ENCODE peak calls at places on chromosome 17, in nine cellular contexts. One of them, this sample, is unnamed.

GRCh38 chr17:40615295-40615988 is 32.2 kb downstream of the SMARCE1 start:
- DNase-seq in heart left ventricle: no peak
- DNase-seq in stomach: peak
- DNase-seq in uterus: peak
- DNase-seq in prostate gland: peak
- DNase-seq in HCT116: peak
- DNase-seq in A549: peak
- DNase-seq in H54: peak
- DNase-seq in endothelial cell of umbilical vein: peak
- DNase-seq in this sample: peak

GRCh38 chr17:45050680-45051059 is 762 bp downstream of the DCAKD start:
- DNase-seq in uterus: no peak
- DNase-seq in heart left ventricle: no peak
- DNase-seq in endothelial cell of umbilical vein: peak
- DNase-seq in HCT116: no peak
- DNase-seq in prostate gland: no peak
- DNase-seq in A549: peak
- DNase-seq in stomach: no peak
- DNase-seq in H54: no peak
- DNase-seq in this sample: no peak

GRCh38 chr17:63573634-63574033 is 23.4 kb downstream of the DCAF7 start:
- DNase-seq in prostate gland: no peak
- DNase-seq in HCT116: no peak
- DNase-seq in stomach: no peak
- DNase-seq in uterus: no peak
- DNase-seq in A549: peak
- DNase-seq in endothelial cell of umbilical vein: no peak
- DNase-seq in heart left ventricle: no peak
- DNase-seq in H54: no peak
- DNase-seq in this sample: no peak

GRCh38 chr17:7576432-7576937 is 3.0 kb upstream of the CD68 start:
- DNase-seq in heart left ventricle: no peak
- DNase-seq in uterus: no peak
- DNase-seq in stomach: no peak
- DNase-seq in prostate gland: no peak
- DNase-seq in H54: no peak
- DNase-seq in endothelial cell of umbilical vein: no peak
- DNase-seq in HCT116: no peak
- DNase-seq in A549: no peak
- DNase-seq in this sample: no peak

GRCh38 chr17:492015-492399 is 139.4 kb upstream of the RPH3AL start:
- DNase-seq in prostate gland: no peak
- DNase-seq in A549: no peak
- DNase-seq in heart left ventricle: no peak
- DNase-seq in H54: no peak
- DNase-seq in uterus: no peak
- DNase-seq in HCT116: no peak
- DNase-seq in stomach: no peak
- DNase-seq in endothelial cell of umbilical vein: no peak
- DNase-seq in this sample: no peak

GRCh38 chr17:17056167-17056562 is 13.9 kb downstream of the MPRIP start:
- DNase-seq in stomach: peak
- DNase-seq in heart left ventricle: no peak
- DNase-seq in A549: no peak
- DNase-seq in prostate gland: no peak
- DNase-seq in H54: no peak
- DNase-seq in endothelial cell of umbilical vein: no peak
- DNase-seq in uterus: peak
- DNase-seq in HCT116: no peak
- DNase-seq in this sample: no peak

GRCh38 chr17:79420318-79421243 is 190.3 kb downstream of the RBFOX3 start:
- DNase-seq in HCT116: peak
- DNase-seq in endothelial cell of umbilical vein: peak
- DNase-seq in stomach: no peak
- DNase-seq in uterus: peak
- DNase-seq in H54: no peak
- DNase-seq in heart left ventricle: no peak
- DNase-seq in prostate gland: no peak
- DNase-seq in A549: peak
- DNase-seq in this sample: no peak

GRCh38 chr17:57989011-57989345 is 924 bp upstream of the VEZF1 start:
- DNase-seq in endothelial cell of umbilical vein: peak
- DNase-seq in prostate gland: no peak
- DNase-seq in heart left ventricle: peak
- DNase-seq in HCT116: peak
- DNase-seq in stomach: peak
- DNase-seq in uterus: peak
- DNase-seq in A549: peak
- DNase-seq in H54: no peak
- DNase-seq in this sample: no peak

GRCh38 chr17:62876664-62877411 is 68.7 kb upstream of the MARCHF10 start:
- DNase-seq in endothelial cell of umbilical vein: peak
- DNase-seq in prostate gland: no peak
- DNase-seq in heart left ventricle: no peak
- DNase-seq in A549: no peak
- DNase-seq in stomach: no peak
- DNase-seq in HCT116: no peak
- DNase-seq in H54: no peak
- DNase-seq in uterus: no peak
- DNase-seq in this sample: no peak

GRCh38 chr17:6442775-6443174 is 1.5 kb upstream of the PIMREG start:
- DNase-seq in prostate gland: no peak
- DNase-seq in A549: no peak
- DNase-seq in uterus: no peak
- DNase-seq in endothelial cell of umbilical vein: no peak
- DNase-seq in stomach: no peak
- DNase-seq in H54: no peak
- DNase-seq in HCT116: no peak
- DNase-seq in heart left ventricle: no peak
- DNase-seq in this sample: no peak

GRCh38 chr17:6444573-6445335 is 499 bp downstream of the PIMREG start:
- DNase-seq in stomach: no peak
- DNase-seq in prostate gland: no peak
- DNase-seq in heart left ventricle: no peak
- DNase-seq in A549: no peak
- DNase-seq in uterus: no peak
- DNase-seq in endothelial cell of umbilical vein: no peak
- DNase-seq in HCT116: no peak
- DNase-seq in H54: no peak
- DNase-seq in this sample: no peak

GRCh38 chr17:6439951-6440350 is 4.3 kb upstream of the PIMREG start:
- DNase-seq in stomach: no peak
- DNase-seq in heart left ventricle: no peak
- DNase-seq in prostate gland: no peak
- DNase-seq in endothelial cell of umbilical vein: no peak
- DNase-seq in HCT116: no peak
- DNase-seq in uterus: no peak
- DNase-seq in H54: no peak
- DNase-seq in A549: no peak
- DNase-seq in this sample: no peak

GRCh38 chr17:6446516-6447100 is 2.4 kb downstream of the PIMREG start:
- DNase-seq in stomach: no peak
- DNase-seq in prostate gland: no peak
- DNase-seq in uterus: no peak
- DNase-seq in endothelial cell of umbilical vein: no peak
- DNase-seq in A549: no peak
- DNase-seq in HCT116: no peak
- DNase-seq in heart left ventricle: no peak
- DNase-seq in H54: no peak
- DNase-seq in this sample: no peak

GRCh38 chr17:6443692-6444572 is at the start of gene PIMREG:
- DNase-seq in uterus: peak
- DNase-seq in A549: peak
- DNase-seq in heart left ventricle: peak
- DNase-seq in HCT116: peak
- DNase-seq in H54: peak
- DNase-seq in prostate gland: peak
- DNase-seq in endothelial cell of umbilical vein: peak
- DNase-seq in stomach: peak
- DNase-seq in this sample: peak
- TF ChIP-seq POLR2A in uterus: no peak
- TF ChIP-seq POLR2A in A549: peak
- TF ChIP-seq POLR2A in heart left ventricle: no peak
- TF ChIP-seq POLR2A in HCT116: peak
- TF ChIP-seq POLR2A in H54: peak
- TF ChIP-seq POLR2A in prostate gland: no peak
- TF ChIP-seq POLR2A in endothelial cell of umbilical vein: peak
- TF ChIP-seq POLR2A in stomach: no peak
- TF ChIP-seq POLR2A in this sample: peak

GRCh38 chr17:27342059-27342458 is 48.1 kb downstream of the WSB1 start:
- DNase-seq in endothelial cell of umbilical vein: no peak
- DNase-seq in heart left ventricle: no peak
- DNase-seq in HCT116: no peak
- DNase-seq in H54: no peak
- DNase-seq in uterus: no peak
- DNase-seq in stomach: no peak
- DNase-seq in A549: no peak
- DNase-seq in prostate gland: no peak
- DNase-seq in this sample: no peak
- TF ChIP-seq POLR2A in endothelial cell of umbilical vein: no peak
- TF ChIP-seq POLR2A in heart left ventricle: no peak
- TF ChIP-seq POLR2A in HCT116: no peak
- TF ChIP-seq POLR2A in H54: no peak
- TF ChIP-seq POLR2A in uterus: no peak
- TF ChIP-seq POLR2A in stomach: no peak
- TF ChIP-seq POLR2A in A549: no peak
- TF ChIP-seq POLR2A in prostate gland: no peak
- TF ChIP-seq POLR2A in this sample: no peak

GRCh38 chr17:2337811-2338657 is 733 bp downstream of the SGSM2 start:
- DNase-seq in heart left ventricle: peak
- DNase-seq in H54: peak
- DNase-seq in HCT116: no peak
- DNase-seq in stomach: peak
- DNase-seq in uterus: peak
- DNase-seq in A549: peak
- DNase-seq in prostate gland: peak
- DNase-seq in endothelial cell of umbilical vein: peak
- DNase-seq in this sample: peak
- TF ChIP-seq POLR2A in heart left ventricle: peak
- TF ChIP-seq POLR2A in H54: no peak
- TF ChIP-seq POLR2A in HCT116: no peak
- TF ChIP-seq POLR2A in stomach: no peak
- TF ChIP-seq POLR2A in uterus: no peak
- TF ChIP-seq POLR2A in A549: no peak
- TF ChIP-seq POLR2A in prostate gland: peak
- TF ChIP-seq POLR2A in endothelial cell of umbilical vein: peak
- TF ChIP-seq POLR2A in this sample: no peak

DNA sequence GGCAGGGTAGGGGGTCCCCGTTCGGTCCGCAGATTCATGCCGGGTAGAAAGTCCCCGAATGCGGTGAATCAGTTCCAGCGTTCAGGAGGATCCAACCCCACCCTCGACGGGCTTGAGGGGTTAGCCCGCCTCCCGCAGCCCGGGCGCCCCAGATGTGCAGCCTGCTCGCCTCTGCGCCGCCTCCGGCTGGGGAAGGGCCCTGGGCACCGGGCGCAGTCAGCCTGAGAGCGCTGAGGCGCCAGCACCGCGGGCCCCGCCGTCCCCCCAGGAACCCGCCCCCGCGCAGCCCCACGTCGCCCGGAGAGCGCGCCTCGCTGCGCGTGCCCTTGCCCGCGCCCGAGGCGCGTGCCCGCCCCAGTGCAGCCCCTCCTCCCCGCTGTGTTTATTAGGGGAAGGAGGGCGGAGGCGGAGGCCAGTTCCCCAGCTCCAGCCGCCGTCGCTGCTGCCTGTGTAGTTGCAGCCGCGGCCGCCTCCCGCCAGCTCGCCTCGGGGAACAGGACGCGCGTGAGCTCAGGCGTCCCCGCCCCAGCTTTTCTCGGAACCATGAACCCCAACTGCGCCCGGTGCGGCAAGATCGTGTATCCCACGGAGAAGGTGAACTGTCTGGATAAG is at the start of gene LASP1:
- DNase-seq in endothelial cell of umbilical vein: peak
- DNase-seq in stomach: peak
- DNase-seq in heart left ventricle: peak
- DNase-seq in A549: peak
- DNase-seq in H54: no peak
- DNase-seq in uterus: peak
- DNase-seq in HCT116: no peak
- DNase-seq in prostate gland: peak
- DNase-seq in this sample: peak
- TF ChIP-seq POLR2A in endothelial cell of umbilical vein: peak
- TF ChIP-seq POLR2A in stomach: peak
- TF ChIP-seq POLR2A in heart left ventricle: peak
- TF ChIP-seq POLR2A in A549: peak
- TF ChIP-seq POLR2A in H54: peak
- TF ChIP-seq POLR2A in uterus: peak
- TF ChIP-seq POLR2A in HCT116: peak
- TF ChIP-seq POLR2A in prostate gland: peak
- TF ChIP-seq POLR2A in this sample: peak

DNA sequence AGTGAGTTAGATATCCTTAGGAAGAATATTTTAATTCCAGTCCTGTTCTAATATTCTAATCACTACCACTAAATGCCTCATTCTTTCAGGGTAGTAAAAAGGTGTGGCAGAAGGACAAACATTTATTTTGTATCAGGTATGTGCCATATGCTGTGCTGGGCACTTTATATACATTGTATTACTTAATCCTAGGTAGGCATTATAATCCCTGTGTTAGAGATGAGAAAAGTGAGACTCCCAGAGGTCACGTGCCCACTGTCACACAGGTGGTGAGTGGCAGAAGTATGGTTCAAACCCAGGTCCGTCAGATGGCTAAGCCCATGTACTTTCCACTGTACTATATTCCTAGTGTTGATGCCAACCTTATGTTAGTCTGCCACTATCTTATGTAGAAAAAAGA is 104.7 kb upstream of the NOG start:
- DNase-seq in endothelial cell of umbilical vein: no peak
- DNase-seq in A549: no peak
- DNase-seq in H54: no peak
- DNase-seq in HCT116: no peak
- DNase-seq in prostate gland: no peak
- DNase-seq in stomach: no peak
- DNase-seq in uterus: no peak
- DNase-seq in heart left ventricle: no peak
- DNase-seq in this sample: no peak
- TF ChIP-seq POLR2A in endothelial cell of umbilical vein: no peak
- TF ChIP-seq POLR2A in A549: no peak
- TF ChIP-seq POLR2A in H54: no peak
- TF ChIP-seq POLR2A in HCT116: no peak
- TF ChIP-seq POLR2A in prostate gland: no peak
- TF ChIP-seq POLR2A in stomach: no peak
- TF ChIP-seq POLR2A in uterus: no peak
- TF ChIP-seq POLR2A in heart left ventricle: no peak
- TF ChIP-seq POLR2A in this sample: no peak

DNA sequence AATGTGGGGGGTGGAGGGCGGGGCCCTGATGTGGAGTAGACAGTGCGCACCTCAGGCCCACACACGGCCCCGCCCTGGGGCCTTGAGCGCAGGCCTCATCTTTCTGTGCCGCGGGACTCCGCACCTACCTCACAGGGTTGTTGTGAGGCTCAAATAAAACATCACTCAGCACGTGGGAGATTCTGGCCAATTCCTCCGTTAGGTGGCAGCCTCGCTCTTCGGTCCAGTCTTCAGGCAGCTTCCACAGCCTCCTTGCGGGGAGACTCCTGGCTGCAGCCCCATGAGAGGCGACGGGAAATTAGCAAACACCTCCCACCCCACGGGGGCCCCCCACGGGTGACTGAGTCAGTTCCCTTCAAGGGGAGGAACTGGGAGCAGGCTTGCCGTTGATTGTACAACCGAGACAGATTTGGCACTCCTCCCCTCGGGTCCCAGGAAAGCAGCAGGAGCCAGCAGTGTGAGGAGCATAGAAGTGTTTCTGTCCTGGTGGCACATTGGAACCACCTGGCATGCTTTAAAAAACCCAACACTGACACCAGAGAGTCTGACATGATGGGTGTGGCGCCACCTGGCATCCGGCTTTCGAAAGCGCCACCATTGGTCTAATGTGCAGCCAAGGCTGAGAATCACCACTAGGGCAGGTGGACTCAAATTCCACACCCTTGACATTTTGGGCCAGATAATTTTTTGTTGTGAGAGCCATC is 7.6 kb downstream of the MRM1 start:
- DNase-seq in prostate gland: peak
- DNase-seq in heart left ventricle: peak
- DNase-seq in uterus: peak
- DNase-seq in stomach: no peak
- DNase-seq in A549: no peak
- DNase-seq in H54: no peak
- DNase-seq in endothelial cell of umbilical vein: peak
- DNase-seq in HCT116: peak
- DNase-seq in this sample: no peak
- TF ChIP-seq POLR2A in prostate gland: no peak
- TF ChIP-seq POLR2A in heart left ventricle: no peak
- TF ChIP-seq POLR2A in uterus: no peak
- TF ChIP-seq POLR2A in stomach: no peak
- TF ChIP-seq POLR2A in A549: no peak
- TF ChIP-seq POLR2A in H54: no peak
- TF ChIP-seq POLR2A in endothelial cell of umbilical vein: no peak
- TF ChIP-seq POLR2A in HCT116: no peak
- TF ChIP-seq POLR2A in this sample: no peak

This sample was measured in GM12892.